ENCODE peak calls at places on chromosomes 11 and 22, in eight cellular contexts. K, O, W, L, A, T, F and J are unnamed samples.

GRCh38 chr22:42357634-42358296 is 74.4 kb downstream of the NFAM1 start:
- DNase-seq in K (no peak), O (no peak), W (no peak), L (no peak), A (no peak), T (no peak), F (no peak), J (no peak)

GRCh38 chr11:70505761-70506657 is 107.7 kb downstream of the CTTN start:
- DNase-seq in K (no peak), O (no peak), W (no peak), L (no peak), A (no peak), T (no peak), F (no peak), J (no peak)

GRCh38 chr11:2884424-2884815 is 1.2 kb downstream of the CDKN1C start:
- DNase-seq in K (no peak), O (no peak), W (peak), L (no peak), A (no peak), T (no peak), F (no peak), J (no peak)

GRCh38 chr11:8838248-8838647 is 72.7 kb upstream of the AKIP1 start:
- DNase-seq in K (no peak), O (no peak), W (no peak), L (peak), A (no peak), T (peak), F (no peak), J (no peak)

GRCh38 chr11:66363805-66364535 is 7.6 kb downstream of the SLC29A2 start:
- DNase-seq in K (no peak), O (peak), W (peak), L (no peak), A (peak), T (no peak), F (no peak), J (no peak)

GRCh38 chr22:48756146-48757111 is 1071.2 kb downstream of the BRD1 start:
- DNase-seq in K (no peak), O (no peak), W (peak), L (no peak), A (no peak), T (no peak), F (no peak), J (no peak)

GRCh38 chr11:119584193-119585037 is 144.6 kb downstream of the NECTIN1 start:
- DNase-seq in K (no peak), O (no peak), W (peak), L (peak), A (no peak), T (peak), F (peak), J (no peak)

GRCh38 chr11:65066805-65067291 is 8.5 kb upstream of the NAALADL1 start:
- DNase-seq in K (no peak), O (no peak), W (no peak), L (no peak), A (no peak), T (no peak), F (no peak), J (no peak)

GRCh38 chr11:72573380-72573949 is 100.8 kb downstream of the PDE2A start:
- DNase-seq in K (no peak), O (no peak), W (peak), L (no peak), A (no peak), T (peak), F (no peak), J (peak)